ENCODE peak calls at places on chromosomes 3 and 15, in nine cellular contexts. One of them, this sample, is unnamed.
A peak's percentile ranks its signal among the peaks of the same experiment; 100 is the strongest.

GRCh38 chr3:27943106-27943505 is 221.0 kb upstream of the EOMES start:
- DNase-seq in omental fat pad: no peak
- DNase-seq in NCI-H524 treated with DMSO at 0.1 percent for 48 hours: no peak
- DNase-seq in EH: peak; percentile 7
- DNase-seq in activated naive CD4-positive, alpha-beta T cell treated with anti-CD3 and anti-CD28 coated beads for 36 hours: peak; percentile 34
- DNase-seq in activated naive CD8-positive, alpha-beta T cell treated with anti-CD3 and anti-CD28 coated beads, Interleukin-2, amount 50 U/mL, for 24 hours: no peak
- DNase-seq in CMK: no peak
- DNase-seq in activated effector memory CD4-positive, alpha-beta T cell treated with Interleukin-2 at 50 U/mL for 16 hours: no peak
- DNase-seq in GM10248: no peak
- DNase-seq in this sample: no peak

GRCh38 chr15:57146394-57147140 is 228.1 kb downstream of the TCF12 start:
- DNase-seq in GM10248: peak; percentile 18
- DNase-seq in omental fat pad: no peak
- DNase-seq in NCI-H524 treated with DMSO at 0.1 percent for 48 hours: no peak
- DNase-seq in CMK: no peak
- DNase-seq in EH: peak; percentile 70
- DNase-seq in activated effector memory CD4-positive, alpha-beta T cell treated with Interleukin-2 at 50 U/mL for 16 hours: no peak
- DNase-seq in activated naive CD4-positive, alpha-beta T cell treated with anti-CD3 and anti-CD28 coated beads for 36 hours: no peak
- DNase-seq in activated naive CD8-positive, alpha-beta T cell treated with anti-CD3 and anti-CD28 coated beads, Interleukin-2, amount 50 U/mL, for 24 hours: no peak
- DNase-seq in this sample: peak; percentile 52

GRCh38 chr3:16071246-16071645 is 103.2 kb upstream of the GALNT15 start:
- DNase-seq in activated naive CD8-positive, alpha-beta T cell treated with anti-CD3 and anti-CD28 coated beads, Interleukin-2, amount 50 U/mL, for 24 hours: no peak
- DNase-seq in CMK: no peak
- DNase-seq in omental fat pad: no peak
- DNase-seq in activated naive CD4-positive, alpha-beta T cell treated with anti-CD3 and anti-CD28 coated beads for 36 hours: no peak
- DNase-seq in EH: no peak
- DNase-seq in NCI-H524 treated with DMSO at 0.1 percent for 48 hours: no peak
- DNase-seq in GM10248: no peak
- DNase-seq in activated effector memory CD4-positive, alpha-beta T cell treated with Interleukin-2 at 50 U/mL for 16 hours: no peak
- DNase-seq in this sample: peak; percentile 66

GRCh38 chr3:47482411-47482810 is 6.7 kb upstream of the SCAP start:
- DNase-seq in EH: no peak
- DNase-seq in activated naive CD4-positive, alpha-beta T cell treated with anti-CD3 and anti-CD28 coated beads for 36 hours: no peak
- DNase-seq in omental fat pad: no peak
- DNase-seq in GM10248: no peak
- DNase-seq in activated effector memory CD4-positive, alpha-beta T cell treated with Interleukin-2 at 50 U/mL for 16 hours: no peak
- DNase-seq in NCI-H524 treated with DMSO at 0.1 percent for 48 hours: no peak
- DNase-seq in CMK: no peak
- DNase-seq in activated naive CD8-positive, alpha-beta T cell treated with anti-CD3 and anti-CD28 coated beads, Interleukin-2, amount 50 U/mL, for 24 hours: no peak
- DNase-seq in this sample: no peak

GRCh38 chr15:62483817-62484216 is 318.7 kb upstream of the C2CD4B start:
- DNase-seq in CMK: no peak
- DNase-seq in activated naive CD4-positive, alpha-beta T cell treated with anti-CD3 and anti-CD28 coated beads for 36 hours: no peak
- DNase-seq in GM10248: no peak
- DNase-seq in NCI-H524 treated with DMSO at 0.1 percent for 48 hours: no peak
- DNase-seq in activated naive CD8-positive, alpha-beta T cell treated with anti-CD3 and anti-CD28 coated beads, Interleukin-2, amount 50 U/mL, for 24 hours: no peak
- DNase-seq in omental fat pad: no peak
- DNase-seq in activated effector memory CD4-positive, alpha-beta T cell treated with Interleukin-2 at 50 U/mL for 16 hours: no peak
- DNase-seq in EH: peak; percentile 55
- DNase-seq in this sample: no peak

GRCh38 chr15:24898715-24899278 is 56.0 kb upstream of the SNRPN start:
- DNase-seq in EH: no peak
- DNase-seq in activated naive CD4-positive, alpha-beta T cell treated with anti-CD3 and anti-CD28 coated beads for 36 hours: no peak
- DNase-seq in activated naive CD8-positive, alpha-beta T cell treated with anti-CD3 and anti-CD28 coated beads, Interleukin-2, amount 50 U/mL, for 24 hours: no peak
- DNase-seq in activated effector memory CD4-positive, alpha-beta T cell treated with Interleukin-2 at 50 U/mL for 16 hours: no peak
- DNase-seq in CMK: no peak
- DNase-seq in omental fat pad: no peak
- DNase-seq in NCI-H524 treated with DMSO at 0.1 percent for 48 hours: peak; percentile 58
- DNase-seq in GM10248: no peak
- DNase-seq in this sample: no peak

GRCh38 chr15:66462630-66463029 is 34.9 kb downstream of the SNAPC5 start:
- DNase-seq in CMK: no peak
- DNase-seq in GM10248: no peak
- DNase-seq in omental fat pad: no peak
- DNase-seq in activated naive CD4-positive, alpha-beta T cell treated with anti-CD3 and anti-CD28 coated beads for 36 hours: no peak
- DNase-seq in NCI-H524 treated with DMSO at 0.1 percent for 48 hours: no peak
- DNase-seq in activated effector memory CD4-positive, alpha-beta T cell treated with Interleukin-2 at 50 U/mL for 16 hours: no peak
- DNase-seq in activated naive CD8-positive, alpha-beta T cell treated with anti-CD3 and anti-CD28 coated beads, Interleukin-2, amount 50 U/mL, for 24 hours: no peak
- DNase-seq in EH: peak; percentile 35
- DNase-seq in this sample: no peak

GRCh38 chr15:64864080-64864479 is 22.4 kb downstream of the PLEKHO2 start:
- DNase-seq in GM10248: no peak
- DNase-seq in omental fat pad: no peak
- DNase-seq in activated effector memory CD4-positive, alpha-beta T cell treated with Interleukin-2 at 50 U/mL for 16 hours: no peak
- DNase-seq in EH: no peak
- DNase-seq in activated naive CD8-positive, alpha-beta T cell treated with anti-CD3 and anti-CD28 coated beads, Interleukin-2, amount 50 U/mL, for 24 hours: no peak
- DNase-seq in CMK: no peak
- DNase-seq in activated naive CD4-positive, alpha-beta T cell treated with anti-CD3 and anti-CD28 coated beads for 36 hours: no peak
- DNase-seq in NCI-H524 treated with DMSO at 0.1 percent for 48 hours: no peak
- DNase-seq in this sample: no peak

GRCh38 chr3:196012481-196012880 is 69.4 kb downstream of the TFRC start:
- DNase-seq in EH: peak; percentile 49
- DNase-seq in activated effector memory CD4-positive, alpha-beta T cell treated with Interleukin-2 at 50 U/mL for 16 hours: no peak
- DNase-seq in GM10248: no peak
- DNase-seq in omental fat pad: no peak
- DNase-seq in CMK: no peak
- DNase-seq in activated naive CD4-positive, alpha-beta T cell treated with anti-CD3 and anti-CD28 coated beads for 36 hours: no peak
- DNase-seq in NCI-H524 treated with DMSO at 0.1 percent for 48 hours: no peak
- DNase-seq in activated naive CD8-positive, alpha-beta T cell treated with anti-CD3 and anti-CD28 coated beads, Interleukin-2, amount 50 U/mL, for 24 hours: no peak
- DNase-seq in this sample: peak; percentile 52

GRCh38 chr15:87129916-87130315 is 1050.2 kb downstream of the AGBL1 start:
- DNase-seq in CMK: no peak
- DNase-seq in activated effector memory CD4-positive, alpha-beta T cell treated with Interleukin-2 at 50 U/mL for 16 hours: no peak
- DNase-seq in EH: peak; percentile 7
- DNase-seq in GM10248: no peak
- DNase-seq in activated naive CD8-positive, alpha-beta T cell treated with anti-CD3 and anti-CD28 coated beads, Interleukin-2, amount 50 U/mL, for 24 hours: no peak
- DNase-seq in omental fat pad: no peak
- DNase-seq in NCI-H524 treated with DMSO at 0.1 percent for 48 hours: no peak
- DNase-seq in activated naive CD4-positive, alpha-beta T cell treated with anti-CD3 and anti-CD28 coated beads for 36 hours: no peak
- DNase-seq in this sample: peak; percentile 57

GRCh38 chr15:101500865-101501551 is 11.5 kb upstream of the PCSK6 start:
- DNase-seq in NCI-H524 treated with DMSO at 0.1 percent for 48 hours: no peak
- DNase-seq in CMK: no peak
- DNase-seq in omental fat pad: no peak
- DNase-seq in GM10248: peak; percentile 5
- DNase-seq in activated naive CD8-positive, alpha-beta T cell treated with anti-CD3 and anti-CD28 coated beads, Interleukin-2, amount 50 U/mL, for 24 hours: no peak
- DNase-seq in activated effector memory CD4-positive, alpha-beta T cell treated with Interleukin-2 at 50 U/mL for 16 hours: no peak
- DNase-seq in EH: no peak
- DNase-seq in activated naive CD4-positive, alpha-beta T cell treated with anti-CD3 and anti-CD28 coated beads for 36 hours: no peak
- DNase-seq in this sample: no peak

GRCh38 chr3:64988188-64988587 is 300.4 kb upstream of the ADAMTS9 start:
- DNase-seq in activated naive CD4-positive, alpha-beta T cell treated with anti-CD3 and anti-CD28 coated beads for 36 hours: no peak
- DNase-seq in GM10248: no peak
- DNase-seq in activated naive CD8-positive, alpha-beta T cell treated with anti-CD3 and anti-CD28 coated beads, Interleukin-2, amount 50 U/mL, for 24 hours: no peak
- DNase-seq in CMK: no peak
- DNase-seq in NCI-H524 treated with DMSO at 0.1 percent for 48 hours: no peak
- DNase-seq in activated effector memory CD4-positive, alpha-beta T cell treated with Interleukin-2 at 50 U/mL for 16 hours: no peak
- DNase-seq in omental fat pad: no peak
- DNase-seq in EH: no peak
- DNase-seq in this sample: no peak

GRCh38 chr3:115040673-115041286 is 106.3 kb downstream of the ZBTB20 start:
- DNase-seq in activated naive CD8-positive, alpha-beta T cell treated with anti-CD3 and anti-CD28 coated beads, Interleukin-2, amount 50 U/mL, for 24 hours: peak; percentile 46
- DNase-seq in omental fat pad: peak; percentile 27
- DNase-seq in GM10248: peak; percentile 37
- DNase-seq in activated effector memory CD4-positive, alpha-beta T cell treated with Interleukin-2 at 50 U/mL for 16 hours: peak; percentile 7
- DNase-seq in EH: peak; percentile 61
- DNase-seq in CMK: no peak
- DNase-seq in activated naive CD4-positive, alpha-beta T cell treated with anti-CD3 and anti-CD28 coated beads for 36 hours: peak; percentile 65
- DNase-seq in NCI-H524 treated with DMSO at 0.1 percent for 48 hours: no peak
- DNase-seq in this sample: peak; percentile 14

GRCh38 chr3:128726691-128727031 is 678 bp downstream of the RAB7A start:
- DNase-seq in EH: peak; percentile 75
- DNase-seq in NCI-H524 treated with DMSO at 0.1 percent for 48 hours: no peak
- DNase-seq in CMK: no peak
- DNase-seq in GM10248: no peak
- DNase-seq in omental fat pad: peak; percentile 64
- DNase-seq in activated naive CD8-positive, alpha-beta T cell treated with anti-CD3 and anti-CD28 coated beads, Interleukin-2, amount 50 U/mL, for 24 hours: peak; percentile 63
- DNase-seq in activated effector memory CD4-positive, alpha-beta T cell treated with Interleukin-2 at 50 U/mL for 16 hours: peak; percentile 12
- DNase-seq in activated naive CD4-positive, alpha-beta T cell treated with anti-CD3 and anti-CD28 coated beads for 36 hours: peak; percentile 79
- DNase-seq in this sample: peak; percentile 63

GRCh38 chr3:71549948-71550347 is 33.6 kb downstream of the FOXP1 start:
- DNase-seq in activated naive CD4-positive, alpha-beta T cell treated with anti-CD3 and anti-CD28 coated beads for 36 hours: no peak
- DNase-seq in activated naive CD8-positive, alpha-beta T cell treated with anti-CD3 and anti-CD28 coated beads, Interleukin-2, amount 50 U/mL, for 24 hours: no peak
- DNase-seq in activated effector memory CD4-positive, alpha-beta T cell treated with Interleukin-2 at 50 U/mL for 16 hours: no peak
- DNase-seq in GM10248: no peak
- DNase-seq in omental fat pad: no peak
- DNase-seq in CMK: no peak
- DNase-seq in NCI-H524 treated with DMSO at 0.1 percent for 48 hours: no peak
- DNase-seq in EH: no peak
- DNase-seq in this sample: no peak

GRCh38 chr3:57127849-57128566 is 37.1 kb downstream of the IL17RD start:
- DNase-seq in activated naive CD8-positive, alpha-beta T cell treated with anti-CD3 and anti-CD28 coated beads, Interleukin-2, amount 50 U/mL, for 24 hours: no peak
- DNase-seq in CMK: no peak
- DNase-seq in activated naive CD4-positive, alpha-beta T cell treated with anti-CD3 and anti-CD28 coated beads for 36 hours: no peak
- DNase-seq in GM10248: no peak
- DNase-seq in omental fat pad: no peak
- DNase-seq in activated effector memory CD4-positive, alpha-beta T cell treated with Interleukin-2 at 50 U/mL for 16 hours: no peak
- DNase-seq in NCI-H524 treated with DMSO at 0.1 percent for 48 hours: no peak
- DNase-seq in EH: peak; percentile 62
- DNase-seq in this sample: peak; percentile 81

GRCh38 chr3:188788621-188789081 is 383.1 kb upstream of the TPRG1 start:
- DNase-seq in activated effector memory CD4-positive, alpha-beta T cell treated with Interleukin-2 at 50 U/mL for 16 hours: no peak
- DNase-seq in omental fat pad: no peak
- DNase-seq in activated naive CD4-positive, alpha-beta T cell treated with anti-CD3 and anti-CD28 coated beads for 36 hours: peak; percentile 90
- DNase-seq in EH: peak; percentile 92
- DNase-seq in activated naive CD8-positive, alpha-beta T cell treated with anti-CD3 and anti-CD28 coated beads, Interleukin-2, amount 50 U/mL, for 24 hours: peak; percentile 68
- DNase-seq in GM10248: no peak
- DNase-seq in NCI-H524 treated with DMSO at 0.1 percent for 48 hours: no peak
- DNase-seq in CMK: no peak
- DNase-seq in this sample: peak; percentile 98

This sample was measured in astrocyte.